ENCODE peak calls at places on chromosome 9, in eight cellular contexts. N, Z, K, P, F, S, H and I are unnamed samples.

GRCh38 chr9:92609142-92609500 is 60.8 kb downstream of the IPPK start:
- DNase-seq in N (no peak), Z (no peak), K (no peak), P (no peak), F (no peak), S (no peak), H (no peak), I (no peak)

GRCh38 chr9:113390192-113390960 is 10.7 kb downstream of the ALAD start:
- DNase-seq in N (no peak), Z (no peak), K (no peak), P (no peak), F (no peak), S (no peak), H (no peak), I (no peak)

GRCh38 chr9:21591221-21592062 is 109.3 kb upstream of the IFNE start:
- DNase-seq in N (peak; percentile 24), Z (peak; percentile 98), K (peak; percentile 95), P (no peak), F (peak; percentile 94), S (peak; percentile 24), H (peak; percentile 47), I (peak; percentile 98)

GRCh38 chr9:133801739-133802138 is 63.6 kb upstream of the SARDH start:
- DNase-seq in N (no peak), Z (no peak), K (no peak), P (no peak), F (no peak), S (no peak), H (no peak), I (no peak)

GRCh38 chr9:105281926-105282325 is 37.5 kb downstream of the SLC44A1 start:
- DNase-seq in N (no peak), Z (no peak), K (no peak), P (no peak), F (no peak), S (no peak), H (no peak), I (no peak)

GRCh38 chr9:134562146-134562753 is 79.4 kb upstream of the COL5A1 start:
- DNase-seq in N (no peak), Z (no peak), K (no peak), P (no peak), F (no peak), S (no peak), H (no peak), I (no peak)

GRCh38 chr9:132729235-132729890 is 59.1 kb downstream of the GTF3C4 start:
- DNase-seq in N (no peak), Z (no peak), K (no peak), P (no peak), F (no peak), S (no peak), H (no peak), I (no peak)

GRCh38 chr9:33813712-33814641 is 3.0 kb upstream of the UBE2R2 start:
- DNase-seq in N (no peak), Z (peak; percentile 69), K (peak; percentile 63), P (peak; percentile 23), F (peak; percentile 90), S (no peak), H (no peak), I (peak; percentile 59)

GRCh38 chr9:96021616-96022444 is 146.3 kb downstream of the ERCC6L2 start:
- DNase-seq in N (no peak), Z (no peak), K (no peak), P (no peak), F (no peak), S (no peak), H (no peak), I (no peak)

GRCh38 chr9:98074119-98074990 is 17.8 kb downstream of the NANS start:
- DNase-seq in N (peak; percentile 49), Z (peak; percentile 62), K (peak; percentile 32), P (peak; percentile 50), F (peak; percentile 46), S (peak; percentile 38), H (peak; percentile 64), I (peak; percentile 44)

GRCh38 chr9:132182609-132183073 is 20.8 kb downstream of the NTNG2 start:
- DNase-seq in N (no peak), Z (no peak), K (no peak), P (no peak), F (no peak), S (no peak), H (no peak), I (no peak)

GRCh38 chr9:17134843-17135577 is at the start of gene CNTLN:
- DNase-seq in N (peak; percentile 36), Z (peak; percentile 89), K (peak; percentile 84), P (no peak), F (peak; percentile 89), S (peak; percentile 13), H (peak; percentile 95), I (peak; percentile 70)

GRCh38 chr9:90967171-90967570 is 165.6 kb downstream of the SYK start:
- DNase-seq in N (no peak), Z (no peak), K (no peak), P (no peak), F (no peak), S (no peak), H (no peak), I (no peak)

GRCh38 chr9:136925414-136926153 is 19.0 kb downstream of the FBXW5 start:
- DNase-seq in N (no peak), Z (no peak), K (no peak), P (no peak), F (no peak), S (no peak), H (no peak), I (no peak)

GRCh38 chr9:126275386-126276001 is 51.1 kb upstream of the MVB12B start:
- DNase-seq in N (no peak), Z (peak; percentile 12), K (no peak), P (no peak), F (peak; percentile 8), S (no peak), H (no peak), I (no peak)

GRCh38 chr9:137463931-137464290 is 4.8 kb upstream of the NSMF start:
- DNase-seq in N (no peak), Z (no peak), K (no peak), P (no peak), F (no peak), S (no peak), H (no peak), I (no peak)

GRCh38 chr9:26742843-26743242 is 149.8 kb downstream of the CAAP1 start:
- DNase-seq in N (no peak), Z (no peak), K (no peak), P (no peak), F (no peak), S (no peak), H (no peak), I (no peak)

GRCh38 chr9:130741831-130742449 is 48.4 kb downstream of the EXOSC2 start:
- DNase-seq in N (no peak), Z (peak; percentile 59), K (peak; percentile 88), P (no peak), F (no peak), S (no peak), H (no peak), I (peak; percentile 42)

GRCh38 chr9:133539434-133539833 is 4.9 kb downstream of the ADAMTSL2 start:
- DNase-seq in N (no peak), Z (no peak), K (no peak), P (no peak), F (no peak), S (no peak), H (no peak), I (no peak)

GRCh38 chr9:14563902-14564578 is 129.2 kb downstream of the ZDHHC21 start:
- DNase-seq in N (no peak), Z (no peak), K (no peak), P (no peak), F (no peak), S (no peak), H (no peak), I (no peak)

GRCh38 chr9:131324736-131325679 is 35.5 kb downstream of the PLPP7 start:
- DNase-seq in N (no peak), Z (no peak), K (no peak), P (no peak), F (no peak), S (no peak), H (no peak), I (no peak)

GRCh38 chr9:137298401-137298982 is 3.6 kb downstream of the NRARP start:
- DNase-seq in N (no peak), Z (no peak), K (no peak), P (no peak), F (peak; percentile 90), S (no peak), H (no peak), I (peak; percentile 61)

GRCh38 chr9:134490446-134490845 is 151.2 kb upstream of the COL5A1 start:
- DNase-seq in N (no peak), Z (no peak), K (no peak), P (no peak), F (no peak), S (no peak), H (no peak), I (no peak)

GRCh38 chr9:130268521-130269131 is 3.1 kb downstream of the HMCN2 start:
- DNase-seq in N (no peak), Z (no peak), K (no peak), P (no peak), F (no peak), S (no peak), H (no peak), I (no peak)

GRCh38 chr9:36679710-36680109 is 107.0 kb downstream of the MELK start:
- DNase-seq in N (no peak), Z (no peak), K (no peak), P (no peak), F (no peak), S (no peak), H (no peak), I (no peak)

GRCh38 chr9:68472119-68472518 is 68.6 kb downstream of the TMEM252 start:
- DNase-seq in N (no peak), Z (no peak), K (no peak), P (no peak), F (no peak), S (no peak), H (no peak), I (no peak)

GRCh38 chr9:123353984-123354591 is 1.9 kb upstream of the CRB2 start:
- DNase-seq in N (peak; percentile 32), Z (peak; percentile 48), K (no peak), P (peak; percentile 35), F (peak; percentile 60), S (no peak), H (peak; percentile 47), I (peak; percentile 37)

GRCh38 chr9:85510830-85511504 is 230.8 kb downstream of the AGTPBP1 start:
- DNase-seq in N (no peak), Z (no peak), K (no peak), P (no peak), F (no peak), S (no peak), H (no peak), I (no peak)

GRCh38 chr9:18059447-18059846 is 414.5 kb upstream of the ADAMTSL1 start:
- DNase-seq in N (no peak), Z (no peak), K (no peak), P (no peak), F (no peak), S (no peak), H (no peak), I (no peak)

GRCh38 chr9:99294850-99295461 is 72.9 kb downstream of the SEC61B start:
- DNase-seq in N (no peak), Z (no peak), K (no peak), P (no peak), F (no peak), S (no peak), H (no peak), I (no peak)

GRCh38 chr9:130041648-130042405 is 1.2 kb downstream of the FNBP1 start:
- DNase-seq in N (no peak), Z (no peak), K (no peak), P (no peak), F (no peak), S (no peak), H (no peak), I (no peak)

GRCh38 chr9:137479315-137479861 is 20.3 kb upstream of the NSMF start:
- DNase-seq in N (no peak), Z (peak; percentile 54), K (no peak), P (no peak), F (peak; percentile 17), S (no peak), H (no peak), I (no peak)

GRCh38 chr9:113350937-113351336 is 1.6 kb downstream of the BSPRY start:
- DNase-seq in N (peak; percentile 52), Z (no peak), K (no peak), P (no peak), F (no peak), S (no peak), H (no peak), I (no peak)

GRCh38 chr9:20242767-20243166 is 379.5 kb downstream of the MLLT3 start:
- DNase-seq in N (peak; percentile 50), Z (no peak), K (no peak), P (peak; percentile 50), F (no peak), S (no peak), H (no peak), I (no peak)